ENCODE peak calls at places on chromosomes 13 and 19, in nine cellular contexts. I is stomach; E is OCI-LY7; U is GM23338; M is MM.1S; S is breast epithelium; C is osteoblast; P is HepG2; K is CD8-positive, alpha-beta memory T cell. Z is an unnamed sample.

GRCh38 chr13:48233097-48233885 is at the start of gene ITM2B:
- DNase-seq in M (peak), E (peak), C (peak), U (peak), S (peak), K (peak), P (peak), I (peak), Z (peak)

GRCh38 chr19:6801397-6802086 is 29.0 kb downstream of the VAV1 start:
- DNase-seq in M (peak), P (no peak), I (peak), S (peak), U (peak), K (peak), C (peak), E (peak), Z (peak)

GRCh38 chr19:16204005-16204294 is 6.2 kb downstream of the AP1M1 start:
- DNase-seq in C (no peak), E (no peak), K (no peak), U (no peak), I (no peak), P (no peak), M (no peak), S (no peak), Z (no peak)

GRCh38 chr13:29858667-29859066 is 8.2 kb upstream of the UBL3 start:
- DNase-seq in U (no peak), M (no peak), E (no peak), C (peak), I (no peak), P (no peak), K (no peak), S (no peak), Z (no peak)

GRCh38 chr19:58325623-58326022 is 1.2 kb upstream of the ZSCAN22 start:
- DNase-seq in U (no peak), I (no peak), E (no peak), S (no peak), C (no peak), P (no peak), K (no peak), M (no peak), Z (no peak)

GRCh38 chr13:111915104-111915551 is 151.8 kb upstream of the SOX1 start:
- DNase-seq in M (no peak), I (no peak), P (no peak), U (no peak), C (peak), S (no peak), E (no peak), K (no peak), Z (no peak)

GRCh38 chr13:82647540-82647939 is 1234.7 kb downstream of the SLITRK1 start:
- DNase-seq in E (no peak), C (no peak), I (no peak), U (peak), M (no peak), S (no peak), P (no peak), K (no peak), Z (no peak)

GRCh38 chr13:50809133-50810090 is 34.1 kb downstream of the DLEU7 start:
- DNase-seq in S (no peak), K (no peak), U (no peak), M (no peak), I (no peak), C (no peak), P (no peak), E (no peak), Z (no peak)

GRCh38 chr19:42197375-42197817 is 20.1 kb downstream of the DEDD2 start:
- DNase-seq in C (peak), E (no peak), K (no peak), M (no peak), U (peak), S (no peak), P (no peak), I (no peak), Z (no peak)

GRCh38 chr19:15402411-15403150 is 16.2 kb downstream of the AKAP8L start:
- DNase-seq in S (no peak), I (no peak), C (peak), K (no peak), M (no peak), E (no peak), P (no peak), U (no peak), Z (no peak)

GRCh38 chr13:32323912-32324311 is 8.6 kb downstream of the BRCA2 start:
- DNase-seq in C (no peak), K (no peak), P (no peak), E (no peak), S (no peak), I (no peak), U (no peak), M (no peak), Z (no peak)

GRCh38 chr19:55654323-55654832 is 457 bp upstream of the U2AF2 start:
- DNase-seq in S (peak), M (peak), E (peak), I (peak), K (peak), C (peak), U (peak), P (peak), Z (peak)

DNA sequence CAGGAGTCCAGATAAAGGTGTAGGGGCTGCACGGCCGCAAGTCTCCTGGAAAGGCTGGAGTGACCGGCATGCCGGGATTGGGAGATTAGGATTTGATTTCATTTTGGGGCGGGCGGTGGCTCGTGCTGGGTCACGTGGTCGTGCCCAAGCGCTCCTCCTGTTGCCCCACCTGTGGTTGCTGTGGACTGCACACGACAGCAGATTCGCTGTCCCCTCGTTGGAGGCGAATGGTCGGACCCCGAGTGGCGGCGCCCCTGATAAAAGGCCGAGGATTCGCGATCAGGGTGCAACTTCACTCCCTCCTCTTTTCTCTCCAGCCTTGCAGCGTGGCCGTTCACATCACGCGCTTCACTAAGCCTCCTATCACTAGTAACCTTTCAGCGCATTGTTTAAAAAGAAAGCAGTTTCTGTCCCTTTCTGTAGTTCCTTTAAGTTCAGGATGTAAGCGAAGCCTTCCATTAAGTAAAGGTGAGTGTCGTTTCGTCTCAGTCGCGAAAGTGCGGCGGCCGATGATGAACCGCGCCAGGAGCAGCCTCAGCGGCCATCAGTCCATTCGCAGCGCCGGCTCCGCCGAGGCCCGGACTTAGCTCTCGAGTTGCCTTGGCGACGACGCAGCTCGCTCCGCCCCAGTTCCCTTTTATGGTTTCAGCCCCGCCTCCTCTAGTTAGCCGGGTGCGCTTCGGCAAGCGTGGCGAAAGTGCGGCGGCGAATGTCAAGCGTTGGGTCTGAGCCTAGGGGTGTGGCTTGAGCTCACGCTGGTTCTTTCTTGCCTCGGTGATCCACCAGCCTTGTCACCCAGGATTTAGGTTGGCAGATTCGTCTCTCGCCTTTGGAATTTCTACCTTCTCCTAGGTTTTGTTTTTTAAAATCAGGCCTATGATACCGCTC is 1.7 kb upstream of the PPP1R37 start:
- DNase-seq in I (peak), C (peak), M (peak), S (peak), E (peak), P (no peak), K (peak), U (peak), Z (peak)
- H3K27ac ChIP-seq in I (peak), C (peak), M (peak), S (peak), E (peak), P (no peak), K (peak), U (peak), Z (peak)

GRCh38 chr13:19860884-19861655 is 2.4 kb downstream of the ZMYM5 start:
- DNase-seq in S (no peak), P (peak), E (peak), I (no peak), K (no peak), C (peak), U (no peak), M (no peak), Z (no peak)
- H3K27ac ChIP-seq in S (peak), P (no peak), E (peak), I (peak), K (peak), C (peak), U (no peak), M (no peak), Z (no peak)

GRCh38 chr19:45117167-45117594 is 24.2 kb downstream of the PPP1R37 start:
- DNase-seq in M (peak), I (no peak), U (no peak), E (peak), P (no peak), S (no peak), K (peak), C (no peak), Z (peak)

GRCh38 chr19:45119582-45119981 is 26.6 kb downstream of the PPP1R37 start:
- DNase-seq in I (no peak), K (no peak), M (no peak), S (no peak), P (no peak), E (no peak), C (peak), U (no peak), Z (no peak)

GRCh38 chr19:45114116-45114515 is 21.1 kb downstream of the PPP1R37 start:
- DNase-seq in S (no peak), I (no peak), P (no peak), K (no peak), M (no peak), C (no peak), E (peak), U (no peak), Z (no peak)

GRCh38 chr19:45115809-45116615 is 23.0 kb downstream of the PPP1R37 start:
- DNase-seq in C (no peak), U (no peak), P (no peak), E (no peak), M (no peak), I (no peak), K (no peak), S (no peak), Z (no peak)

GRCh38 chr19:45117666-45118065 is 24.7 kb downstream of the PPP1R37 start:
- DNase-seq in U (no peak), C (no peak), S (no peak), K (no peak), M (no peak), P (no peak), I (no peak), E (no peak), Z (no peak)
- H3K27ac ChIP-seq in U (no peak), C (no peak), S (peak), K (no peak), M (peak), P (no peak), I (peak), E (peak), Z (no peak)

GRCh38 chr19:45780146-45780447 is 2.2 kb downstream of the DMPK start:
- DNase-seq in S (no peak), K (no peak), U (no peak), I (no peak), M (no peak), E (no peak), C (peak), P (no peak), Z (no peak)
- H3K27ac ChIP-seq in S (peak), K (no peak), U (no peak), I (peak), M (no peak), E (no peak), C (no peak), P (no peak), Z (no peak)

GRCh38 chr19:40717325-40717879 is 490 bp downstream of the ITPKC start:
- DNase-seq in E (no peak), M (no peak), S (peak), K (no peak), P (no peak), U (no peak), I (no peak), C (no peak), Z (no peak)

GRCh38 chr19:40716655-40717324 is at the start of the genes COQ8B and ITPKC:
- DNase-seq in C (peak), U (peak), S (peak), P (peak), I (peak), M (peak), K (peak), E (peak), Z (peak)

GRCh38 chr19:40718774-40719391 is 2.0 kb downstream of the ITPKC start:
- DNase-seq in P (peak), U (peak), E (peak), K (no peak), I (peak), M (no peak), C (peak), S (peak), Z (no peak)

GRCh38 chr19:40719414-40719894 is 2.5 kb downstream of the ITPKC start:
- DNase-seq in I (no peak), K (no peak), S (no peak), M (no peak), C (no peak), P (no peak), U (no peak), E (peak), Z (no peak)

GRCh38 chr19:40717880-40718773 is 1.2 kb downstream of the ITPKC start:
- DNase-seq in S (peak), M (no peak), C (peak), I (no peak), K (peak), E (peak), P (peak), U (peak), Z (no peak)
- H3K27ac ChIP-seq in S (peak), M (no peak), C (peak), I (peak), K (peak), E (peak), P (peak), U (peak), Z (peak)

DNA sequence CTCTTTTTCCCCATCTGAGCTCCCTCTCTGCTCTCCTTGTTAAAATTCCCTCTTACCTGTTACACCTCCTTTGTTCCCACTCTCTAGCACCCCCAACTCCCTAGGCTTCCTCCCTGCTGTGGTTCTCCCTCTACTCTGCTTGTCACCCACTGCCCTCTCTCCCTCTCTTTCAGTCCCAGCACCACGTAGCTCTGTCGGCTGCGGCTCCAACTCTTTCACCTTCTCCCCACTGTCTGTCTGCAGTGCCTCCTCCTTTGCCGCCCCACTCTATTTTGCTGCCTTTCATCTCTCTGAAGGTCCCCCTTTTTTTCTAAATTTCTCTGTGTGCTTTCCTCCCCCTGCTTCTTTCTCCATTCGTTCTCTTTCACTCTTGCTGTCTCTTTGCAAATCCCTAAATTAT is 1.1 kb downstream of the ZNF836 start:
- DNase-seq in U (peak), P (no peak), S (no peak), K (peak), M (no peak), I (no peak), C (no peak), E (no peak), Z (peak)
- H3K27ac ChIP-seq in U (no peak), P (no peak), S (peak), K (peak), M (no peak), I (peak), C (no peak), E (no peak), Z (peak)

GRCh38 chr19:44776402-44777096 is 1.1 kb upstream of the CBLC start:
- DNase-seq in C (no peak), I (peak), U (peak), S (peak), K (no peak), E (no peak), P (no peak), M (no peak), Z (no peak)

GRCh38 chr19:44774614-44775013 is 3.1 kb upstream of the CBLC start:
- DNase-seq in M (no peak), U (no peak), K (no peak), E (no peak), P (no peak), I (no peak), C (peak), S (no peak), Z (no peak)

GRCh38 chr19:44770550-44771257 is 7.0 kb upstream of the CBLC start:
- DNase-seq in C (peak), K (peak), U (peak), P (peak), S (peak), I (peak), E (peak), M (peak), Z (peak)

GRCh38 chr19:44775676-44776240 is 1.9 kb upstream of the CBLC start:
- DNase-seq in U (no peak), I (no peak), S (no peak), E (no peak), K (no peak), M (no peak), C (peak), P (no peak), Z (no peak)

GRCh38 chr19:44772969-44773368 is 4.7 kb upstream of the CBLC start:
- DNase-seq in I (no peak), U (no peak), E (no peak), C (no peak), P (no peak), S (no peak), K (no peak), M (no peak), Z (no peak)
- H3K27ac ChIP-seq in I (no peak), U (no peak), E (no peak), C (no peak), P (no peak), S (no peak), K (no peak), M (no peak), Z (no peak)

GRCh38 chr19:13797870-13798269 is 2.6 kb downstream of the ZSWIM4 start:
- DNase-seq in U (no peak), I (peak), E (no peak), C (peak), M (no peak), K (no peak), P (no peak), S (peak), Z (no peak)
- H3K27ac ChIP-seq in U (no peak), I (peak), E (no peak), C (peak), M (no peak), K (no peak), P (no peak), S (peak), Z (no peak)

GRCh38 chr19:941292-942132 is 15.7 kb downstream of the ARID3A start:
- DNase-seq in K (no peak), E (no peak), P (no peak), S (no peak), U (no peak), C (no peak), M (no peak), I (no peak), Z (no peak)
- H3K27ac ChIP-seq in K (no peak), E (no peak), P (no peak), S (peak), U (no peak), C (peak), M (no peak), I (peak), Z (peak)

GRCh38 chr13:24038405-24038804 is 122.1 kb upstream of the SPATA13 start:
- DNase-seq in U (no peak), I (no peak), P (no peak), C (peak), M (no peak), E (no peak), S (no peak), K (no peak), Z (no peak)

GRCh38 chr13:24033527-24034302 is 126.8 kb upstream of the SPATA13 start:
- DNase-seq in K (no peak), M (no peak), P (no peak), E (no peak), I (no peak), S (no peak), U (no peak), C (peak), Z (no peak)

GRCh38 chr13:24035411-24035810 is 125.1 kb upstream of the SPATA13 start:
- DNase-seq in K (no peak), M (no peak), I (no peak), U (no peak), P (no peak), S (no peak), E (no peak), C (no peak), Z (no peak)

GRCh38 chr13:24038846-24039330 is 121.6 kb upstream of the SPATA13 start:
- DNase-seq in P (peak), E (no peak), U (no peak), S (peak), C (peak), K (no peak), M (no peak), I (no peak), Z (no peak)

DNA sequence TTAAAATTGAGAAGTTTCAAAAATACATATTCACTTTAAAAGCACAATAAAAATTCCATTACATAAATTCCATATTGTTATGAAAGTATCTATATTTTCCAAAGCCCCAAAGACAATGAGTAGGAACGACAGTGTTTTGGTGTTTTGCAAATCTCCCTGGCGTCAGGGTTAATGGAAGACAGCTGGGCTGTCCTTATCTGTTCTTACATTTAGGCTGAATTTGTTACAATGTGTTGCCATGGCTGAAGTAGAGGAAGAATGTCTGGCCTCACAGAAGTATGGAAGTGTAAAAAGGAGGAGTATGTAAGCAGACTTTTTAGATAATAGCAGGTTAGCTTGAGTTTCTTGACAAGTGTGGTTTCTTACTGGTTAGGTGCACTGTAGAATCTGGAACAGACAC is 124.4 kb upstream of the SPATA13 start:
- DNase-seq in M (no peak), E (no peak), C (peak), U (no peak), K (no peak), S (no peak), P (no peak), I (no peak), Z (no peak)
- H3K27ac ChIP-seq in M (no peak), E (no peak), C (no peak), U (no peak), K (no peak), S (peak), P (no peak), I (no peak), Z (no peak)